ENCODE peak calls at places on chromosomes 12 and 14, in eight cellular contexts. One of them, this sample, is unnamed.
A peak's percentile ranks its signal among the peaks of the same experiment; 100 is the strongest.

GRCh38 chr12:121537814-121538698 is 42.8 kb downstream of the KDM2B start:
- DNase-seq in GM12865: peak; percentile 51
- DNase-seq in left ventricle myocardium inferior: no peak
- DNase-seq in choroid plexus epithelial cell: no peak
- DNase-seq in naive thymus-derived CD4-positive, alpha-beta T cell: peak; percentile 22
- DNase-seq in uterus: no peak
- DNase-seq in brain microvascular endothelial cell: no peak
- DNase-seq in cardiac fibroblast: no peak
- DNase-seq in this sample: no peak

GRCh38 chr12:68479261-68479581 is 131.5 kb upstream of the RAP1B start:
- DNase-seq in GM12865: no peak
- DNase-seq in choroid plexus epithelial cell: peak; percentile 43
- DNase-seq in brain microvascular endothelial cell: no peak
- DNase-seq in uterus: no peak
- DNase-seq in naive thymus-derived CD4-positive, alpha-beta T cell: no peak
- DNase-seq in left ventricle myocardium inferior: no peak
- DNase-seq in cardiac fibroblast: peak; percentile 13
- DNase-seq in this sample: no peak

GRCh38 chr12:18955594-18955993 is 173.9 kb upstream of the PLEKHA5 start:
- DNase-seq in cardiac fibroblast: peak; percentile 3
- DNase-seq in left ventricle myocardium inferior: no peak
- DNase-seq in choroid plexus epithelial cell: no peak
- DNase-seq in brain microvascular endothelial cell: peak; percentile 14
- DNase-seq in GM12865: no peak
- DNase-seq in naive thymus-derived CD4-positive, alpha-beta T cell: no peak
- DNase-seq in uterus: no peak
- DNase-seq in this sample: no peak

GRCh38 chr12:21831671-21832357 is 57.3 kb upstream of the KCNJ8 start:
- DNase-seq in choroid plexus epithelial cell: peak; percentile 66
- DNase-seq in brain microvascular endothelial cell: no peak
- DNase-seq in uterus: peak; percentile 88
- DNase-seq in GM12865: no peak
- DNase-seq in cardiac fibroblast: peak; percentile 49
- DNase-seq in naive thymus-derived CD4-positive, alpha-beta T cell: no peak
- DNase-seq in left ventricle myocardium inferior: peak; percentile 19
- DNase-seq in this sample: no peak

GRCh38 chr14:54654600-54654999 is 87.7 kb downstream of the SAMD4A start:
- DNase-seq in naive thymus-derived CD4-positive, alpha-beta T cell: no peak
- DNase-seq in cardiac fibroblast: no peak
- DNase-seq in uterus: no peak
- DNase-seq in left ventricle myocardium inferior: no peak
- DNase-seq in choroid plexus epithelial cell: peak; percentile 36
- DNase-seq in GM12865: no peak
- DNase-seq in brain microvascular endothelial cell: no peak
- DNase-seq in this sample: no peak

GRCh38 chr12:9943244-9943643 is 11.1 kb upstream of the CLEC2A start:
- DNase-seq in cardiac fibroblast: no peak
- DNase-seq in naive thymus-derived CD4-positive, alpha-beta T cell: no peak
- DNase-seq in left ventricle myocardium inferior: no peak
- DNase-seq in uterus: no peak
- DNase-seq in GM12865: no peak
- DNase-seq in choroid plexus epithelial cell: no peak
- DNase-seq in brain microvascular endothelial cell: no peak
- DNase-seq in this sample: peak; percentile 18

GRCh38 chr14:66015046-66015780 is 471.0 kb upstream of the CCDC196 start:
- DNase-seq in cardiac fibroblast: no peak
- DNase-seq in uterus: no peak
- DNase-seq in GM12865: no peak
- DNase-seq in choroid plexus epithelial cell: no peak
- DNase-seq in left ventricle myocardium inferior: no peak
- DNase-seq in naive thymus-derived CD4-positive, alpha-beta T cell: no peak
- DNase-seq in brain microvascular endothelial cell: no peak
- DNase-seq in this sample: no peak

GRCh38 chr14:73757381-73757780 is 43.2 kb upstream of the PNMA1 start:
- DNase-seq in left ventricle myocardium inferior: no peak
- DNase-seq in GM12865: peak; percentile 58
- DNase-seq in cardiac fibroblast: no peak
- DNase-seq in brain microvascular endothelial cell: no peak
- DNase-seq in uterus: no peak
- DNase-seq in choroid plexus epithelial cell: no peak
- DNase-seq in naive thymus-derived CD4-positive, alpha-beta T cell: no peak
- DNase-seq in this sample: no peak

GRCh38 chr12:101877816-101878811 is 734 bp downstream of the DRAM1 start:
- DNase-seq in GM12865: peak; percentile 53
- DNase-seq in left ventricle myocardium inferior: peak; percentile 22
- DNase-seq in naive thymus-derived CD4-positive, alpha-beta T cell: peak; percentile 8
- DNase-seq in brain microvascular endothelial cell: no peak
- DNase-seq in choroid plexus epithelial cell: peak; percentile 23
- DNase-seq in cardiac fibroblast: peak; percentile 32
- DNase-seq in uterus: peak; percentile 47
- DNase-seq in this sample: peak; percentile 43

GRCh38 chr14:49966971-49967630 is 74.2 kb downstream of the ARF6 start:
- DNase-seq in brain microvascular endothelial cell: no peak
- DNase-seq in uterus: no peak
- DNase-seq in cardiac fibroblast: no peak
- DNase-seq in choroid plexus epithelial cell: no peak
- DNase-seq in GM12865: no peak
- DNase-seq in left ventricle myocardium inferior: no peak
- DNase-seq in naive thymus-derived CD4-positive, alpha-beta T cell: no peak
- DNase-seq in this sample: no peak

GRCh38 chr12:115354476-115354890 is 670.5 kb upstream of the TBX3 start:
- DNase-seq in brain microvascular endothelial cell: no peak
- DNase-seq in cardiac fibroblast: no peak
- DNase-seq in uterus: no peak
- DNase-seq in GM12865: peak; percentile 63
- DNase-seq in choroid plexus epithelial cell: no peak
- DNase-seq in naive thymus-derived CD4-positive, alpha-beta T cell: no peak
- DNase-seq in left ventricle myocardium inferior: no peak
- DNase-seq in this sample: no peak

GRCh38 chr12:124919646-124920352 is 5.3 kb upstream of the UBC start:
- DNase-seq in left ventricle myocardium inferior: no peak
- DNase-seq in naive thymus-derived CD4-positive, alpha-beta T cell: no peak
- DNase-seq in uterus: no peak
- DNase-seq in brain microvascular endothelial cell: no peak
- DNase-seq in cardiac fibroblast: peak; percentile 31
- DNase-seq in choroid plexus epithelial cell: peak; percentile 44
- DNase-seq in GM12865: peak; percentile 86
- DNase-seq in this sample: no peak

GRCh38 chr12:52230364-52231281 is 2.4 kb upstream of the KRT7 start:
- DNase-seq in naive thymus-derived CD4-positive, alpha-beta T cell: no peak
- DNase-seq in GM12865: no peak
- DNase-seq in choroid plexus epithelial cell: peak; percentile 90
- DNase-seq in cardiac fibroblast: peak; percentile 87
- DNase-seq in brain microvascular endothelial cell: peak; percentile 83
- DNase-seq in uterus: no peak
- DNase-seq in left ventricle myocardium inferior: peak; percentile 42
- DNase-seq in this sample: peak; percentile 98

GRCh38 chr12:18690653-18691052 is 47.2 kb downstream of the PLCZ1 start:
- DNase-seq in GM12865: no peak
- DNase-seq in naive thymus-derived CD4-positive, alpha-beta T cell: no peak
- DNase-seq in choroid plexus epithelial cell: peak; percentile 74
- DNase-seq in uterus: no peak
- DNase-seq in cardiac fibroblast: peak; percentile 29
- DNase-seq in brain microvascular endothelial cell: peak; percentile 85
- DNase-seq in left ventricle myocardium inferior: no peak
- DNase-seq in this sample: peak; percentile 22

GRCh38 chr12:65923228-65923627 is 98.9 kb downstream of the HMGA2 start:
- DNase-seq in left ventricle myocardium inferior: no peak
- DNase-seq in choroid plexus epithelial cell: no peak
- DNase-seq in brain microvascular endothelial cell: no peak
- DNase-seq in uterus: no peak
- DNase-seq in cardiac fibroblast: no peak
- DNase-seq in naive thymus-derived CD4-positive, alpha-beta T cell: no peak
- DNase-seq in GM12865: peak; percentile 26
- DNase-seq in this sample: no peak

GRCh38 chr14:32932921-32933622 is 5.6 kb upstream of the NPAS3 start:
- DNase-seq in naive thymus-derived CD4-positive, alpha-beta T cell: no peak
- DNase-seq in uterus: no peak
- DNase-seq in left ventricle myocardium inferior: peak; percentile 27
- DNase-seq in GM12865: no peak
- DNase-seq in brain microvascular endothelial cell: no peak
- DNase-seq in choroid plexus epithelial cell: no peak
- DNase-seq in cardiac fibroblast: no peak
- DNase-seq in this sample: no peak

GRCh38 chr12:109462868-109463692 is 14.0 kb downstream of the KCTD10 start:
- DNase-seq in cardiac fibroblast: peak; percentile 98
- DNase-seq in left ventricle myocardium inferior: peak; percentile 83
- DNase-seq in uterus: peak; percentile 93
- DNase-seq in GM12865: no peak
- DNase-seq in choroid plexus epithelial cell: peak; percentile 98
- DNase-seq in naive thymus-derived CD4-positive, alpha-beta T cell: peak; percentile 43
- DNase-seq in brain microvascular endothelial cell: peak; percentile 94
- DNase-seq in this sample: peak; percentile 89

GRCh38 chr14:33505963-33506329 is 444.9 kb downstream of the EGLN3 start:
- DNase-seq in naive thymus-derived CD4-positive, alpha-beta T cell: no peak
- DNase-seq in brain microvascular endothelial cell: no peak
- DNase-seq in uterus: no peak
- DNase-seq in left ventricle myocardium inferior: no peak
- DNase-seq in GM12865: no peak
- DNase-seq in choroid plexus epithelial cell: no peak
- DNase-seq in cardiac fibroblast: no peak
- DNase-seq in this sample: no peak

GRCh38 chr12:63317880-63318279 is 166.9 kb upstream of the AVPR1A start:
- DNase-seq in brain microvascular endothelial cell: no peak
- DNase-seq in left ventricle myocardium inferior: no peak
- DNase-seq in choroid plexus epithelial cell: no peak
- DNase-seq in naive thymus-derived CD4-positive, alpha-beta T cell: no peak
- DNase-seq in GM12865: no peak
- DNase-seq in cardiac fibroblast: no peak
- DNase-seq in uterus: no peak
- DNase-seq in this sample: no peak

GRCh38 chr14:35335388-35336092 is 43.4 kb downstream of the PSMA6 start:
- DNase-seq in GM12865: no peak
- DNase-seq in uterus: peak; percentile 73
- DNase-seq in choroid plexus epithelial cell: no peak
- DNase-seq in cardiac fibroblast: peak; percentile 55
- DNase-seq in brain microvascular endothelial cell: no peak
- DNase-seq in naive thymus-derived CD4-positive, alpha-beta T cell: no peak
- DNase-seq in left ventricle myocardium inferior: peak; percentile 57
- DNase-seq in this sample: peak; percentile 15
- H3K4me3 ChIP-seq in GM12865: no peak overlapping the region
- H3K4me3 ChIP-seq in uterus: no peak overlapping the region
- H3K4me3 ChIP-seq in choroid plexus epithelial cell: no peak overlapping the region
- H3K4me3 ChIP-seq in cardiac fibroblast: no peak overlapping the region
- H3K4me3 ChIP-seq in brain microvascular endothelial cell: no peak overlapping the region
- H3K4me3 ChIP-seq in naive thymus-derived CD4-positive, alpha-beta T cell: no peak overlapping the region
- H3K4me3 ChIP-seq in left ventricle myocardium inferior: peak overlapping the region; percentile 41
- H3K4me3 ChIP-seq in this sample: no peak overlapping the region

GRCh38 chr12:110888256-110888991 is 32.0 kb downstream of the MYL2 start:
- DNase-seq in GM12865: no peak
- DNase-seq in naive thymus-derived CD4-positive, alpha-beta T cell: no peak
- DNase-seq in uterus: no peak
- DNase-seq in choroid plexus epithelial cell: no peak
- DNase-seq in brain microvascular endothelial cell: no peak
- DNase-seq in left ventricle myocardium inferior: no peak
- DNase-seq in cardiac fibroblast: no peak
- DNase-seq in this sample: no peak
- H3K4me3 ChIP-seq in GM12865: no peak overlapping the region
- H3K4me3 ChIP-seq in naive thymus-derived CD4-positive, alpha-beta T cell: no peak overlapping the region
- H3K4me3 ChIP-seq in uterus: no peak overlapping the region
- H3K4me3 ChIP-seq in choroid plexus epithelial cell: no peak overlapping the region
- H3K4me3 ChIP-seq in brain microvascular endothelial cell: no peak overlapping the region
- H3K4me3 ChIP-seq in left ventricle myocardium inferior: peak overlapping the region; percentile 64
- H3K4me3 ChIP-seq in cardiac fibroblast: no peak overlapping the region
- H3K4me3 ChIP-seq in this sample: no peak overlapping the region

GRCh38 chr14:55718551-55718950 is 138.5 kb downstream of the KTN1 start:
- DNase-seq in GM12865: no peak
- DNase-seq in left ventricle myocardium inferior: no peak
- DNase-seq in naive thymus-derived CD4-positive, alpha-beta T cell: no peak
- DNase-seq in uterus: no peak
- DNase-seq in brain microvascular endothelial cell: no peak
- DNase-seq in cardiac fibroblast: peak; percentile 19
- DNase-seq in choroid plexus epithelial cell: no peak
- DNase-seq in this sample: no peak
- H3K4me3 ChIP-seq in GM12865: no peak overlapping the region
- H3K4me3 ChIP-seq in left ventricle myocardium inferior: no peak overlapping the region
- H3K4me3 ChIP-seq in naive thymus-derived CD4-positive, alpha-beta T cell: no peak overlapping the region
- H3K4me3 ChIP-seq in uterus: no peak overlapping the region
- H3K4me3 ChIP-seq in brain microvascular endothelial cell: no peak overlapping the region
- H3K4me3 ChIP-seq in cardiac fibroblast: no peak overlapping the region
- H3K4me3 ChIP-seq in choroid plexus epithelial cell: no peak overlapping the region
- H3K4me3 ChIP-seq in this sample: no peak overlapping the region

GRCh38 chr12:120236124-120236398 is 29.5 kb downstream of the PXN start:
- DNase-seq in uterus: no peak
- DNase-seq in GM12865: no peak
- DNase-seq in naive thymus-derived CD4-positive, alpha-beta T cell: peak; percentile 29
- DNase-seq in brain microvascular endothelial cell: no peak
- DNase-seq in left ventricle myocardium inferior: no peak
- DNase-seq in choroid plexus epithelial cell: no peak
- DNase-seq in cardiac fibroblast: no peak
- DNase-seq in this sample: no peak

GRCh38 chr12:120235369-120236123 is 30.0 kb downstream of the PXN start:
- DNase-seq in choroid plexus epithelial cell: no peak
- DNase-seq in left ventricle myocardium inferior: peak; percentile 44
- DNase-seq in GM12865: no peak
- DNase-seq in brain microvascular endothelial cell: no peak
- DNase-seq in cardiac fibroblast: no peak
- DNase-seq in naive thymus-derived CD4-positive, alpha-beta T cell: no peak
- DNase-seq in uterus: no peak
- DNase-seq in this sample: no peak

GRCh38 chr12:120238224-120238616 is 27.3 kb downstream of the PXN start:
- DNase-seq in uterus: no peak
- DNase-seq in brain microvascular endothelial cell: no peak
- DNase-seq in cardiac fibroblast: no peak
- DNase-seq in GM12865: no peak
- DNase-seq in naive thymus-derived CD4-positive, alpha-beta T cell: no peak
- DNase-seq in choroid plexus epithelial cell: no peak
- DNase-seq in left ventricle myocardium inferior: no peak
- DNase-seq in this sample: no peak

GRCh38 chr12:120231316-120232011 is 30.6 kb upstream of the RPLP0 start:
- DNase-seq in left ventricle myocardium inferior: peak; percentile 58
- DNase-seq in GM12865: no peak
- DNase-seq in naive thymus-derived CD4-positive, alpha-beta T cell: peak; percentile 42
- DNase-seq in cardiac fibroblast: peak; percentile 84
- DNase-seq in uterus: peak; percentile 73
- DNase-seq in brain microvascular endothelial cell: peak; percentile 94
- DNase-seq in choroid plexus epithelial cell: peak; percentile 87
- DNase-seq in this sample: peak; percentile 98

GRCh38 chr12:120234643-120235368 is 30.7 kb downstream of the PXN start:
- DNase-seq in left ventricle myocardium inferior: peak; percentile 86
- DNase-seq in choroid plexus epithelial cell: peak; percentile 97
- DNase-seq in brain microvascular endothelial cell: peak; percentile 98
- DNase-seq in naive thymus-derived CD4-positive, alpha-beta T cell: no peak
- DNase-seq in uterus: peak; percentile 88
- DNase-seq in GM12865: peak; percentile 50
- DNase-seq in cardiac fibroblast: peak; percentile 96
- DNase-seq in this sample: peak; percentile 97
- H3K4me3 ChIP-seq in left ventricle myocardium inferior: peak overlapping the region; percentile 46
- H3K4me3 ChIP-seq in choroid plexus epithelial cell: no peak overlapping the region
- H3K4me3 ChIP-seq in brain microvascular endothelial cell: no peak overlapping the region
- H3K4me3 ChIP-seq in naive thymus-derived CD4-positive, alpha-beta T cell: no peak overlapping the region
- H3K4me3 ChIP-seq in uterus: no peak overlapping the region
- H3K4me3 ChIP-seq in GM12865: no peak overlapping the region
- H3K4me3 ChIP-seq in cardiac fibroblast: peak overlapping the region; percentile 14
- H3K4me3 ChIP-seq in this sample: no peak overlapping the region

DNA sequence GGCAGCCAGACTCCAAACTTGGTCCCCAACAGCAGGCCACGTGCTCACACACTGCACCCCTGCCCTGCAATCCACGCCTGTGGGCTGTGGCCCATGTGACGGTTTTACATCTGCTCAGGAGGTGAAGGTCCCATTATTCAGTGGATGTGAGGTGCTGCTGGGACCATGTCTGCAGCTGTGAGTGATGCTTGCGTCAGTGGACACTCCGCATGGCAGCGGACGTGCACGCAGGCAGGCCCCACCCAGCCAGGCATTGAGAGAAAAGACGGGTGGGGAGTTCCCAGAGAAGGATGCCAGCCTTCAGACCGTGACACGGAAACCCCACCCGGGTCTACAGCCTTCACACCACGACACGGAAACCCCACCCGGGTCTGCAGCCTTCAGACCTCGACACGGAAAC is 67.6 kb downstream of the NOC4L start:
- DNase-seq in uterus: no peak
- DNase-seq in brain microvascular endothelial cell: no peak
- DNase-seq in cardiac fibroblast: no peak
- DNase-seq in choroid plexus epithelial cell: no peak
- DNase-seq in left ventricle myocardium inferior: no peak
- DNase-seq in GM12865: no peak
- DNase-seq in naive thymus-derived CD4-positive, alpha-beta T cell: no peak
- DNase-seq in this sample: no peak
- H3K4me3 ChIP-seq in uterus: no peak overlapping the region
- H3K4me3 ChIP-seq in brain microvascular endothelial cell: no peak overlapping the region
- H3K4me3 ChIP-seq in cardiac fibroblast: no peak overlapping the region
- H3K4me3 ChIP-seq in choroid plexus epithelial cell: no peak overlapping the region
- H3K4me3 ChIP-seq in left ventricle myocardium inferior: no peak overlapping the region
- H3K4me3 ChIP-seq in GM12865: no peak overlapping the region
- H3K4me3 ChIP-seq in naive thymus-derived CD4-positive, alpha-beta T cell: no peak overlapping the region
- H3K4me3 ChIP-seq in this sample: no peak overlapping the region